ENCODE peak calls at places on chromosomes 11 and 22, in nine cellular contexts. One of them, this sample, is unnamed.

GRCh38 chr11:36376315-36376887 is 80.3 kb downstream of the PRR5L start:
- DNase-seq in A549: peak; percentile 20
- DNase-seq in SK-N-SH: peak; percentile 49
- DNase-seq in mammary epithelial cell: peak; percentile 43
- DNase-seq in SW480: peak; percentile 55
- DNase-seq in stimulated activated naive CD8-positive, alpha-beta T cell treated with anti-CD3 and anti-CD28 coated beads, Interleukin-15, Interleukin-2, amounts not matched to agents 100 U/mL and 50 U/mL, for 24 hours: peak; percentile 38
- DNase-seq in Panc1: no peak
- DNase-seq in NCI-H1436 treated with DMSO at 0.1 percent for 48 hours: no peak
- DNase-seq in activated CD4-positive, alpha-beta T cell treated with anti-CD3 and anti-CD28 coated beads, Interleukin-2, amount 10 ng/mL, durations not matched to agents 7 days and 5 days: no peak
- DNase-seq in this sample: peak; percentile 48

GRCh38 chr11:61168858-61169257 is 7.6 kb upstream of the VPS37C start:
- DNase-seq in mammary epithelial cell: no peak
- DNase-seq in SW480: no peak
- DNase-seq in SK-N-SH: no peak
- DNase-seq in activated CD4-positive, alpha-beta T cell treated with anti-CD3 and anti-CD28 coated beads, Interleukin-2, amount 10 ng/mL, durations not matched to agents 7 days and 5 days: no peak
- DNase-seq in Panc1: no peak
- DNase-seq in A549: no peak
- DNase-seq in NCI-H1436 treated with DMSO at 0.1 percent for 48 hours: no peak
- DNase-seq in stimulated activated naive CD8-positive, alpha-beta T cell treated with anti-CD3 and anti-CD28 coated beads, Interleukin-15, Interleukin-2, amounts not matched to agents 100 U/mL and 50 U/mL, for 24 hours: no peak
- DNase-seq in this sample: no peak

GRCh38 chr11:102716527-102716926 is 8.2 kb downstream of the MMP8 start:
- DNase-seq in stimulated activated naive CD8-positive, alpha-beta T cell treated with anti-CD3 and anti-CD28 coated beads, Interleukin-15, Interleukin-2, amounts not matched to agents 100 U/mL and 50 U/mL, for 24 hours: no peak
- DNase-seq in SW480: no peak
- DNase-seq in A549: no peak
- DNase-seq in mammary epithelial cell: no peak
- DNase-seq in SK-N-SH: no peak
- DNase-seq in Panc1: no peak
- DNase-seq in NCI-H1436 treated with DMSO at 0.1 percent for 48 hours: no peak
- DNase-seq in activated CD4-positive, alpha-beta T cell treated with anti-CD3 and anti-CD28 coated beads, Interleukin-2, amount 10 ng/mL, durations not matched to agents 7 days and 5 days: no peak
- DNase-seq in this sample: no peak

GRCh38 chr11:79461144-79461543 is 20.3 kb upstream of the TENM4 start:
- DNase-seq in activated CD4-positive, alpha-beta T cell treated with anti-CD3 and anti-CD28 coated beads, Interleukin-2, amount 10 ng/mL, durations not matched to agents 7 days and 5 days: no peak
- DNase-seq in SW480: peak; percentile 14
- DNase-seq in stimulated activated naive CD8-positive, alpha-beta T cell treated with anti-CD3 and anti-CD28 coated beads, Interleukin-15, Interleukin-2, amounts not matched to agents 100 U/mL and 50 U/mL, for 24 hours: no peak
- DNase-seq in mammary epithelial cell: peak; percentile 54
- DNase-seq in SK-N-SH: peak; percentile 18
- DNase-seq in Panc1: peak; percentile 5
- DNase-seq in A549: no peak
- DNase-seq in NCI-H1436 treated with DMSO at 0.1 percent for 48 hours: no peak
- DNase-seq in this sample: no peak

GRCh38 chr11:31089117-31089516 is 280.4 kb downstream of the DCDC1 start:
- DNase-seq in mammary epithelial cell: no peak
- DNase-seq in SW480: no peak
- DNase-seq in Panc1: no peak
- DNase-seq in SK-N-SH: no peak
- DNase-seq in NCI-H1436 treated with DMSO at 0.1 percent for 48 hours: no peak
- DNase-seq in activated CD4-positive, alpha-beta T cell treated with anti-CD3 and anti-CD28 coated beads, Interleukin-2, amount 10 ng/mL, durations not matched to agents 7 days and 5 days: no peak
- DNase-seq in stimulated activated naive CD8-positive, alpha-beta T cell treated with anti-CD3 and anti-CD28 coated beads, Interleukin-15, Interleukin-2, amounts not matched to agents 100 U/mL and 50 U/mL, for 24 hours: no peak
- DNase-seq in A549: no peak
- DNase-seq in this sample: no peak

GRCh38 chr22:23496445-23496833 is 83.7 kb downstream of the IGLL1 start:
- DNase-seq in A549: no peak
- DNase-seq in SW480: no peak
- DNase-seq in NCI-H1436 treated with DMSO at 0.1 percent for 48 hours: no peak
- DNase-seq in activated CD4-positive, alpha-beta T cell treated with anti-CD3 and anti-CD28 coated beads, Interleukin-2, amount 10 ng/mL, durations not matched to agents 7 days and 5 days: no peak
- DNase-seq in Panc1: no peak
- DNase-seq in mammary epithelial cell: no peak
- DNase-seq in stimulated activated naive CD8-positive, alpha-beta T cell treated with anti-CD3 and anti-CD28 coated beads, Interleukin-15, Interleukin-2, amounts not matched to agents 100 U/mL and 50 U/mL, for 24 hours: no peak
- DNase-seq in SK-N-SH: no peak
- DNase-seq in this sample: no peak

GRCh38 chr11:86181379-86181778 is 63.2 kb upstream of the EED start:
- DNase-seq in mammary epithelial cell: no peak
- DNase-seq in SW480: no peak
- DNase-seq in SK-N-SH: no peak
- DNase-seq in activated CD4-positive, alpha-beta T cell treated with anti-CD3 and anti-CD28 coated beads, Interleukin-2, amount 10 ng/mL, durations not matched to agents 7 days and 5 days: no peak
- DNase-seq in Panc1: no peak
- DNase-seq in NCI-H1436 treated with DMSO at 0.1 percent for 48 hours: no peak
- DNase-seq in A549: no peak
- DNase-seq in stimulated activated naive CD8-positive, alpha-beta T cell treated with anti-CD3 and anti-CD28 coated beads, Interleukin-15, Interleukin-2, amounts not matched to agents 100 U/mL and 50 U/mL, for 24 hours: no peak
- DNase-seq in this sample: no peak

GRCh38 chr11:40302669-40303068 is 1156.8 kb downstream of the LRRC4C start:
- DNase-seq in A549: no peak
- DNase-seq in stimulated activated naive CD8-positive, alpha-beta T cell treated with anti-CD3 and anti-CD28 coated beads, Interleukin-15, Interleukin-2, amounts not matched to agents 100 U/mL and 50 U/mL, for 24 hours: no peak
- DNase-seq in SK-N-SH: no peak
- DNase-seq in SW480: no peak
- DNase-seq in NCI-H1436 treated with DMSO at 0.1 percent for 48 hours: no peak
- DNase-seq in activated CD4-positive, alpha-beta T cell treated with anti-CD3 and anti-CD28 coated beads, Interleukin-2, amount 10 ng/mL, durations not matched to agents 7 days and 5 days: no peak
- DNase-seq in Panc1: no peak
- DNase-seq in mammary epithelial cell: no peak
- DNase-seq in this sample: no peak

GRCh38 chr11:125071408-125071807 is 8.3 kb downstream of the SLC37A2 start:
- DNase-seq in SK-N-SH: peak; percentile 14
- DNase-seq in mammary epithelial cell: no peak
- DNase-seq in NCI-H1436 treated with DMSO at 0.1 percent for 48 hours: no peak
- DNase-seq in Panc1: no peak
- DNase-seq in SW480: no peak
- DNase-seq in stimulated activated naive CD8-positive, alpha-beta T cell treated with anti-CD3 and anti-CD28 coated beads, Interleukin-15, Interleukin-2, amounts not matched to agents 100 U/mL and 50 U/mL, for 24 hours: no peak
- DNase-seq in activated CD4-positive, alpha-beta T cell treated with anti-CD3 and anti-CD28 coated beads, Interleukin-2, amount 10 ng/mL, durations not matched to agents 7 days and 5 days: no peak
- DNase-seq in A549: no peak
- DNase-seq in this sample: no peak

GRCh38 chr11:124467376-124468061 is 22.0 kb upstream of the OR8B8 start:
- DNase-seq in stimulated activated naive CD8-positive, alpha-beta T cell treated with anti-CD3 and anti-CD28 coated beads, Interleukin-15, Interleukin-2, amounts not matched to agents 100 U/mL and 50 U/mL, for 24 hours: no peak
- DNase-seq in mammary epithelial cell: no peak
- DNase-seq in NCI-H1436 treated with DMSO at 0.1 percent for 48 hours: no peak
- DNase-seq in SW480: no peak
- DNase-seq in Panc1: no peak
- DNase-seq in A549: no peak
- DNase-seq in activated CD4-positive, alpha-beta T cell treated with anti-CD3 and anti-CD28 coated beads, Interleukin-2, amount 10 ng/mL, durations not matched to agents 7 days and 5 days: no peak
- DNase-seq in SK-N-SH: no peak
- DNase-seq in this sample: no peak

GRCh38 chr11:33664829-33665228 is 35.8 kb downstream of the C11orf91 start:
- DNase-seq in mammary epithelial cell: no peak
- DNase-seq in SK-N-SH: no peak
- DNase-seq in stimulated activated naive CD8-positive, alpha-beta T cell treated with anti-CD3 and anti-CD28 coated beads, Interleukin-15, Interleukin-2, amounts not matched to agents 100 U/mL and 50 U/mL, for 24 hours: no peak
- DNase-seq in Panc1: no peak
- DNase-seq in activated CD4-positive, alpha-beta T cell treated with anti-CD3 and anti-CD28 coated beads, Interleukin-2, amount 10 ng/mL, durations not matched to agents 7 days and 5 days: no peak
- DNase-seq in SW480: no peak
- DNase-seq in A549: no peak
- DNase-seq in NCI-H1436 treated with DMSO at 0.1 percent for 48 hours: no peak
- DNase-seq in this sample: no peak

GRCh38 chr11:36492724-36493304 is 17.3 kb downstream of the TRAF6 start:
- DNase-seq in mammary epithelial cell: peak; percentile 26
- DNase-seq in Panc1: peak; percentile 42
- DNase-seq in A549: peak; percentile 68
- DNase-seq in stimulated activated naive CD8-positive, alpha-beta T cell treated with anti-CD3 and anti-CD28 coated beads, Interleukin-15, Interleukin-2, amounts not matched to agents 100 U/mL and 50 U/mL, for 24 hours: peak; percentile 15
- DNase-seq in SW480: peak; percentile 55
- DNase-seq in SK-N-SH: peak; percentile 46
- DNase-seq in activated CD4-positive, alpha-beta T cell treated with anti-CD3 and anti-CD28 coated beads, Interleukin-2, amount 10 ng/mL, durations not matched to agents 7 days and 5 days: peak; percentile 49
- DNase-seq in NCI-H1436 treated with DMSO at 0.1 percent for 48 hours: no peak
- DNase-seq in this sample: no peak

GRCh38 chr11:16001044-16001568 is 355.2 kb downstream of the SOX6 start:
- DNase-seq in A549: no peak
- DNase-seq in Panc1: no peak
- DNase-seq in activated CD4-positive, alpha-beta T cell treated with anti-CD3 and anti-CD28 coated beads, Interleukin-2, amount 10 ng/mL, durations not matched to agents 7 days and 5 days: no peak
- DNase-seq in SW480: no peak
- DNase-seq in stimulated activated naive CD8-positive, alpha-beta T cell treated with anti-CD3 and anti-CD28 coated beads, Interleukin-15, Interleukin-2, amounts not matched to agents 100 U/mL and 50 U/mL, for 24 hours: no peak
- DNase-seq in mammary epithelial cell: no peak
- DNase-seq in NCI-H1436 treated with DMSO at 0.1 percent for 48 hours: no peak
- DNase-seq in SK-N-SH: no peak
- DNase-seq in this sample: no peak

GRCh38 chr11:67396587-67397398 is 4.9 kb downstream of the PPP1CA start:
- DNase-seq in SW480: no peak
- DNase-seq in mammary epithelial cell: no peak
- DNase-seq in SK-N-SH: no peak
- DNase-seq in activated CD4-positive, alpha-beta T cell treated with anti-CD3 and anti-CD28 coated beads, Interleukin-2, amount 10 ng/mL, durations not matched to agents 7 days and 5 days: no peak
- DNase-seq in A549: no peak
- DNase-seq in Panc1: no peak
- DNase-seq in NCI-H1436 treated with DMSO at 0.1 percent for 48 hours: no peak
- DNase-seq in stimulated activated naive CD8-positive, alpha-beta T cell treated with anti-CD3 and anti-CD28 coated beads, Interleukin-15, Interleukin-2, amounts not matched to agents 100 U/mL and 50 U/mL, for 24 hours: no peak
- DNase-seq in this sample: no peak

GRCh38 chr11:105046898-105047579 is 1.9 kb upstream of the CARD16 start:
- DNase-seq in mammary epithelial cell: peak; percentile 81
- DNase-seq in stimulated activated naive CD8-positive, alpha-beta T cell treated with anti-CD3 and anti-CD28 coated beads, Interleukin-15, Interleukin-2, amounts not matched to agents 100 U/mL and 50 U/mL, for 24 hours: no peak
- DNase-seq in Panc1: peak; percentile 97
- DNase-seq in activated CD4-positive, alpha-beta T cell treated with anti-CD3 and anti-CD28 coated beads, Interleukin-2, amount 10 ng/mL, durations not matched to agents 7 days and 5 days: no peak
- DNase-seq in A549: peak; percentile 90
- DNase-seq in SW480: peak; percentile 22
- DNase-seq in NCI-H1436 treated with DMSO at 0.1 percent for 48 hours: no peak
- DNase-seq in SK-N-SH: no peak
- DNase-seq in this sample: no peak

GRCh38 chr11:13140028-13140870 is 131.1 kb downstream of the RASSF10 start:
- DNase-seq in NCI-H1436 treated with DMSO at 0.1 percent for 48 hours: peak; percentile 23
- DNase-seq in SK-N-SH: no peak
- DNase-seq in mammary epithelial cell: peak; percentile 74
- DNase-seq in Panc1: no peak
- DNase-seq in activated CD4-positive, alpha-beta T cell treated with anti-CD3 and anti-CD28 coated beads, Interleukin-2, amount 10 ng/mL, durations not matched to agents 7 days and 5 days: no peak
- DNase-seq in A549: peak; percentile 96
- DNase-seq in stimulated activated naive CD8-positive, alpha-beta T cell treated with anti-CD3 and anti-CD28 coated beads, Interleukin-15, Interleukin-2, amounts not matched to agents 100 U/mL and 50 U/mL, for 24 hours: no peak
- DNase-seq in SW480: peak; percentile 99
- DNase-seq in this sample: no peak

GRCh38 chr11:104163100-104164027 is 583 bp downstream of the PDGFD start:
- DNase-seq in Panc1: no peak
- DNase-seq in mammary epithelial cell: peak; percentile 35
- DNase-seq in A549: peak; percentile 68
- DNase-seq in SW480: no peak
- DNase-seq in activated CD4-positive, alpha-beta T cell treated with anti-CD3 and anti-CD28 coated beads, Interleukin-2, amount 10 ng/mL, durations not matched to agents 7 days and 5 days: no peak
- DNase-seq in NCI-H1436 treated with DMSO at 0.1 percent for 48 hours: no peak
- DNase-seq in SK-N-SH: peak; percentile 25
- DNase-seq in stimulated activated naive CD8-positive, alpha-beta T cell treated with anti-CD3 and anti-CD28 coated beads, Interleukin-15, Interleukin-2, amounts not matched to agents 100 U/mL and 50 U/mL, for 24 hours: no peak
- DNase-seq in this sample: no peak

GRCh38 chr11:100709233-100709999 is 22.3 kb downstream of the ARHGAP42 start:
- DNase-seq in Panc1: no peak
- DNase-seq in NCI-H1436 treated with DMSO at 0.1 percent for 48 hours: no peak
- DNase-seq in SW480: no peak
- DNase-seq in A549: no peak
- DNase-seq in SK-N-SH: no peak
- DNase-seq in activated CD4-positive, alpha-beta T cell treated with anti-CD3 and anti-CD28 coated beads, Interleukin-2, amount 10 ng/mL, durations not matched to agents 7 days and 5 days: no peak
- DNase-seq in stimulated activated naive CD8-positive, alpha-beta T cell treated with anti-CD3 and anti-CD28 coated beads, Interleukin-15, Interleukin-2, amounts not matched to agents 100 U/mL and 50 U/mL, for 24 hours: no peak
- DNase-seq in mammary epithelial cell: peak; percentile 35
- DNase-seq in this sample: no peak

GRCh38 chr11:74280494-74280893 is 30.9 kb downstream of the P4HA3 start:
- DNase-seq in Panc1: no peak
- DNase-seq in NCI-H1436 treated with DMSO at 0.1 percent for 48 hours: no peak
- DNase-seq in mammary epithelial cell: no peak
- DNase-seq in SW480: no peak
- DNase-seq in A549: no peak
- DNase-seq in SK-N-SH: no peak
- DNase-seq in activated CD4-positive, alpha-beta T cell treated with anti-CD3 and anti-CD28 coated beads, Interleukin-2, amount 10 ng/mL, durations not matched to agents 7 days and 5 days: no peak
- DNase-seq in stimulated activated naive CD8-positive, alpha-beta T cell treated with anti-CD3 and anti-CD28 coated beads, Interleukin-15, Interleukin-2, amounts not matched to agents 100 U/mL and 50 U/mL, for 24 hours: no peak
- DNase-seq in this sample: no peak